ENCODE peak calls at places on chromosome 5, in six cellular contexts. P is tibial nerve; B is H9; I is CD4-positive, alpha-beta T cell; Q is hepatocyte; O is stomach. X is an unnamed sample.

GRCh38 chr5:74311961-74312360 is 328.6 kb downstream of the ENC1 start:
- DNase-seq in Q (no peak), P (peak), B (no peak), O (no peak), I (no peak), X (no peak)

GRCh38 chr5:432928-433791 is 9.8 kb upstream of the EXOC3 start:
- DNase-seq in B (peak), Q (no peak), P (no peak), I (no peak), O (peak), X (no peak)

GRCh38 chr5:79111387-79111959 is at the start of gene BHMT:
- DNase-seq in I (no peak), P (no peak), B (peak), Q (peak), O (peak), X (no peak)

GRCh38 chr5:97979740-97980139 is 793.7 kb upstream of the RGMB start:
- DNase-seq in B (no peak), P (no peak), O (no peak), I (no peak), Q (peak), X (no peak)

GRCh38 chr5:54234304-54234938 is 76.0 kb downstream of the ARL15 start:
- DNase-seq in O (no peak), Q (peak), I (no peak), B (no peak), P (no peak), X (no peak)

GRCh38 chr5:104189909-104190308 is 627.3 kb upstream of the NUDT12 start:
- DNase-seq in O (no peak), B (no peak), I (no peak), P (no peak), Q (no peak), X (no peak)

GRCh38 chr5:80034962-80035821 is at the start of gene THBS4:
- DNase-seq in I (no peak), O (no peak), B (peak), P (no peak), Q (peak), X (no peak)

GRCh38 chr5:122126711-122127385 is 2.5 kb upstream of the ZNF474 start:
- DNase-seq in P (peak), O (no peak), Q (peak), B (no peak), I (no peak), X (no peak)

GRCh38 chr5:38932854-38933408 is 87.1 kb downstream of the OSMR start:
- DNase-seq in I (no peak), B (no peak), O (no peak), P (no peak), Q (no peak), X (no peak)

GRCh38 chr5:111829701-111830100 is 72.7 kb upstream of the NREP start:
- DNase-seq in Q (no peak), B (no peak), P (no peak), I (no peak), O (no peak), X (no peak)

GRCh38 chr5:172971482-172971881 is 12.1 kb upstream of the ATP6V0E1 start:
- DNase-seq in P (no peak), Q (no peak), I (no peak), B (no peak), O (no peak), X (no peak)

GRCh38 chr5:172740483-172741205 is 30.4 kb downstream of the DUSP1 start:
- DNase-seq in P (no peak), I (no peak), B (no peak), O (no peak), Q (peak), X (no peak)

GRCh38 chr5:10789021-10789420 is 28.0 kb upstream of the DAP start:
- DNase-seq in Q (no peak), I (no peak), O (no peak), P (no peak), B (no peak), X (no peak)

GRCh38 chr5:143920772-143921171 is 108.8 kb downstream of the HMHB1 start:
- DNase-seq in P (no peak), Q (no peak), I (no peak), O (no peak), B (no peak), X (no peak)

GRCh38 chr5:176712546-176713297 is 65.4 kb downstream of the TSPAN17 start:
- DNase-seq in Q (no peak), B (no peak), O (no peak), P (no peak), I (no peak), X (no peak)

GRCh38 chr5:41510176-41510831 is at the start of gene PLCXD3:
- DNase-seq in I (no peak), P (no peak), B (peak), Q (peak), O (peak), X (no peak)

GRCh38 chr5:53480474-53481353 is at the start of gene FST:
- DNase-seq in O (peak), I (no peak), Q (peak), P (no peak), B (peak), X (peak)

GRCh38 chr5:113357696-113358476 is 76.9 kb downstream of the TSSK1B start:
- DNase-seq in O (no peak), B (no peak), P (no peak), Q (no peak), I (no peak), X (no peak)

GRCh38 chr5:135645781-135646180 is 67.0 kb upstream of the CXCL14 start:
- DNase-seq in O (no peak), P (no peak), B (no peak), Q (no peak), I (no peak), X (no peak)

GRCh38 chr5:178106556-178107239 is 6.6 kb upstream of the N4BP3 start:
- DNase-seq in I (no peak), O (no peak), B (no peak), Q (no peak), P (no peak), X (no peak)

GRCh38 chr5:72408602-72409001 is 88.4 kb downstream of the PTCD2 start:
- DNase-seq in Q (peak), I (no peak), B (no peak), P (no peak), O (no peak), X (no peak)

GRCh38 chr5:45189042-45189441 is 380.3 kb downstream of the MRPS30 start:
- DNase-seq in B (no peak), P (no peak), O (no peak), I (no peak), Q (no peak), X (no peak)

GRCh38 chr5:142386151-142387021 is 61.6 kb upstream of the SPRY4 start:
- DNase-seq in B (no peak), P (no peak), O (no peak), Q (peak), I (no peak), X (no peak)

GRCh38 chr5:150559701-150560100 is 51.8 kb downstream of the NDST1 start:
- DNase-seq in Q (no peak), P (no peak), I (no peak), B (no peak), O (no peak), X (no peak)

GRCh38 chr5:180436275-180436674 is 57.9 kb upstream of the CNOT6 start:
- DNase-seq in Q (no peak), O (no peak), I (no peak), P (no peak), B (no peak), X (no peak)

GRCh38 chr5:146656638-146657037 is 140.6 kb upstream of the GPR151 start:
- DNase-seq in P (no peak), I (no peak), Q (no peak), B (no peak), O (no peak), X (no peak)

GRCh38 chr5:120327180-120327579 is 136.9 kb upstream of the PRR16 start:
- DNase-seq in Q (no peak), P (no peak), I (no peak), B (no peak), O (no peak), X (no peak)

GRCh38 chr5:162858770-162859169 is 578.6 kb upstream of the CCNG1 start:
- DNase-seq in O (no peak), P (no peak), I (no peak), B (no peak), Q (no peak), X (no peak)

GRCh38 chr5:10199700-10200099 is 50.0 kb downstream of the ATPSCKMT start:
- DNase-seq in B (no peak), Q (no peak), I (no peak), O (no peak), P (no peak), X (no peak)

GRCh38 chr5:66436721-66437120 is 159.5 kb upstream of the MAST4 start:
- DNase-seq in P (no peak), Q (peak), O (no peak), I (no peak), B (peak), X (no peak)

GRCh38 chr5:83342475-83342874 is 129.1 kb upstream of the VCAN start:
- DNase-seq in B (no peak), O (no peak), P (no peak), I (no peak), Q (no peak), X (no peak)

GRCh38 chr5:95519151-95519550 is 35.6 kb downstream of the SKIC3 start:
- DNase-seq in B (no peak), Q (no peak), O (no peak), P (no peak), I (no peak), X (no peak)

GRCh38 chr5:149060325-149060724 is 2.5 kb downstream of the SH3TC2 start:
- DNase-seq in Q (peak), O (peak), B (no peak), P (peak), I (no peak), X (no peak)

DNA sequence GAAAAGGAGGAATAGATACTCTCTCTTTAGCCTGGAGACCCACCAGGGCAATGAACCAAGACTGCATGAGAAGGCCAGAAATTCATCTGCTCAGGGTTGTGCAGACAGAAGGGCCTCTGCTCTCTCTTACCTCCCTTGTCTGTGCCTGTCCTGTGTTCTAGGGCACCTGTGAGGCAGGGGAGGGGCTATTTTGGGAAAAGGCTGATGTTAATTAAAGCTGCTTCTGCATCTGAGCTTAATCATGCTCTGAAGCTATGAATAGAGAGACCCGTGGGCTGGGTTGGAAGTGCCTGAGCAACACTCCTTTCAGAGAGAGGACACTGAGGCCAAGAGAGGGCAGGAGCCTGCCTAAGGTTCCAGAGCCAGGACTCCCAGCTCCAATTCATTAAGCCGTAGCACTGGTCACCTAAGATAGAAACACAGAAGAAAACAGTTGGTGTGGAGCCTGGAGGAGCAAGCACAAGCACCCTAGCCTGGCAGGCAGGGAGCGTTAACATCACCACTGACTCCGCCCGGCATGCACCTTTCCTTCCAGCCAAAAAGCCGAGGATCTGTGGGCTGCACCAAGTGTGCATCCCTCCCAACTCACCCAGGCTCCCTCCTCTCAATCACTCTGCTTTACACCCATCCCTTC is 31.4 kb upstream of the STING1 start:
- DNase-seq in I (no peak), B (no peak), O (no peak), P (no peak), Q (no peak), X (no peak)
- TF ChIP-seq CTCF in I (no peak), B (no peak), O (no peak), P (no peak), Q (no peak), X (no peak)

GRCh38 chr5:170341545-170341944 is 44.0 kb upstream of the LCP2 start:
- DNase-seq in P (no peak), I (no peak), O (no peak), Q (no peak), B (no peak), X (no peak)

GRCh38 chr5:170337055-170337454 is 39.5 kb upstream of the LCP2 start:
- DNase-seq in P (no peak), O (no peak), B (no peak), I (no peak), Q (no peak), X (no peak)

GRCh38 chr5:170339780-170340167 is 42.2 kb upstream of the LCP2 start:
- DNase-seq in B (no peak), I (no peak), Q (no peak), O (no peak), P (no peak), X (no peak)

GRCh38 chr5:170338272-170338671 is 40.7 kb upstream of the LCP2 start:
- DNase-seq in I (no peak), B (no peak), Q (no peak), P (no peak), O (no peak), X (no peak)

GRCh38 chr5:170338933-170339779 is 41.6 kb upstream of the LCP2 start:
- DNase-seq in Q (no peak), P (no peak), I (peak), B (peak), O (peak), X (no peak)
- TF ChIP-seq CTCF in Q (peak), P (peak), I (peak), B (peak), O (peak), X (no peak)

DNA sequence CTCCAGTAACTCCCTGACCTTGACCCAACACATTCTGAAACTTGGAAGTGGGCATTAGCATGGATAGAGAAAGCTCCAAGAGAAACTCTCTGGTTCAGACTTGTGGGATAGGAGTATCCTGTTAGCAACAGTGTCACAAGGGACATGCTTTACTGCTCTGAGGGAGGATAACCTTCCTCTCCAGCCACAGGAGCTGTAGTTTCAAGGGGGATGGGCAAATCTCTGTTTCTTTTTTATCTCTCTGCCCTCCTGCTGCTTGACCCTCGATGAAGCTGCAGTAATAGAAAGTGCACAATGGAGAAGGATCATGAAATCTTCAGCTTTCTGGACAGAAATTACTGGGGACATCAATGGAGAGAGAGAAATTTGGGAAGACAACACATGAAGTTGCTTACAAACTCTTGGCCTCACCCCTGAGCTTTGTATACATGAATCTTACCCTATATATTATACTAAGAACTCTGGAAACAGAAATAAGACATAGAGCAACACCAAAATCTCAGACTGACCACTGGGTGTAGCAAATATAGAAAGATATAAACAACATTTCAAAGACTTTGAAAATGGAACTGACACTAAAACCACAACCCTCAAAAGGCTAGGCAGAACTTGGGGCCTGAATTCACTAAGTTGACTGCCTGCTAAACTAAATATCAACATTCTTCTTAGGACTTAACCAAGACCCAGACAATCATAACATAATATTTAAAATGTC is 471.0 kb upstream of the MEF2C start:
- DNase-seq in B (no peak), Q (no peak), P (no peak), I (no peak), O (no peak), X (no peak)
- TF ChIP-seq CTCF in B (no peak), Q (no peak), P (no peak), I (no peak), O (no peak), X (no peak)

GRCh38 chr5:24110019-24110615 is 534.7 kb downstream of the CDH10 start:
- DNase-seq in B (no peak), P (no peak), I (no peak), Q (peak), O (no peak), X (no peak)
- TF ChIP-seq CTCF in B (peak), P (peak), I (no peak), Q (peak), O (peak), X (no peak)